ENCODE peak calls at places on chromosomes 6 and 20, in eight cellular contexts. G is adrenal gland, B is uterus, X is cardiac muscle cell, F is body of pancreas, L is heart right ventricle, E is ovary, I is psoas muscle. Q is an unnamed sample.

GRCh38 chr20:63176448-63177133 is 39.3 kb downstream of the YTHDF1 start:
- DNase-seq in E (no peak), B (no peak), X (no peak), G (no peak), F (no peak), I (no peak), L (no peak), Q (no peak)

GRCh38 chr6:108587258-108588059 is 26.7 kb downstream of the FOXO3 start:
- DNase-seq in X (no peak), G (no peak), L (no peak), E (no peak), F (peak), B (no peak), I (no peak), Q (peak)

GRCh38 chr6:11083956-11084355 is 9.7 kb upstream of the SMIM13 start:
- DNase-seq in B (no peak), L (no peak), X (no peak), E (no peak), G (no peak), F (no peak), I (no peak), Q (no peak)

GRCh38 chr20:23570178-23570577 is 1.9 kb upstream of the CST9L start:
- DNase-seq in E (no peak), I (no peak), G (no peak), L (no peak), X (no peak), F (no peak), B (no peak), Q (no peak)

GRCh38 chr20:57669626-57670025 is 40.2 kb downstream of the PMEPA1 start:
- DNase-seq in E (no peak), I (no peak), G (no peak), L (no peak), F (no peak), X (no peak), B (no peak), Q (no peak)

GRCh38 chr6:42050897-42051653 is 751 bp downstream of the TAF8 start:
- DNase-seq in B (no peak), X (no peak), G (no peak), F (no peak), E (no peak), I (no peak), L (no peak), Q (no peak)

GRCh38 chr6:166619912-166620311 is 7.1 kb downstream of the RPS6KA2 start:
- DNase-seq in X (no peak), L (no peak), F (peak), E (peak), I (no peak), G (no peak), B (peak), Q (peak)

GRCh38 chr20:57500235-57500634 is 24.7 kb downstream of the CTCFL start:
- DNase-seq in F (no peak), B (no peak), X (no peak), L (no peak), E (no peak), G (no peak), I (no peak), Q (no peak)

GRCh38 chr20:6909608-6910007 is 142.1 kb downstream of the BMP2 start:
- DNase-seq in B (no peak), X (no peak), I (no peak), F (no peak), G (no peak), E (no peak), L (no peak), Q (no peak)

GRCh38 chr6:166509193-166509592 is 77.3 kb downstream of the RAMACL start:
- DNase-seq in L (no peak), E (no peak), F (no peak), B (no peak), I (no peak), G (no peak), X (no peak), Q (no peak)

GRCh38 chr6:134235937-134236751 is 81.8 kb downstream of the SGK1 start:
- DNase-seq in G (no peak), I (no peak), F (no peak), L (no peak), X (no peak), E (no peak), B (no peak), Q (peak)

GRCh38 chr20:22512911-22513489 is 71.4 kb downstream of the FOXA2 start:
- DNase-seq in F (no peak), B (no peak), L (no peak), I (no peak), G (no peak), X (no peak), E (no peak), Q (no peak)

GRCh38 chr20:41344477-41344876 is 3.9 kb downstream of the LPIN3 start:
- DNase-seq in L (no peak), E (no peak), F (no peak), G (no peak), B (no peak), X (no peak), I (no peak), Q (no peak)

GRCh38 chr20:11394145-11394833 is 523.4 kb upstream of the BTBD3 start:
- DNase-seq in E (no peak), X (no peak), B (no peak), I (no peak), F (no peak), L (no peak), G (no peak), Q (peak)

GRCh38 chr6:5457036-5457435 is 195.7 kb downstream of the FARS2 start:
- DNase-seq in E (no peak), I (peak), L (no peak), X (no peak), G (no peak), B (no peak), F (peak), Q (peak)

GRCh38 chr6:136710877-136711552 is 81.3 kb downstream of the MAP3K5 start:
- DNase-seq in I (no peak), E (no peak), L (no peak), F (no peak), X (no peak), B (no peak), G (no peak), Q (no peak)

GRCh38 chr20:19981091-19981490 is 36.1 kb upstream of the NAA20 start:
- DNase-seq in F (peak), G (peak), B (no peak), I (no peak), E (no peak), X (no peak), L (no peak), Q (peak)

GRCh38 chr6:63066053-63066704 is 145.1 kb upstream of the FKBP1C start:
- DNase-seq in L (no peak), F (no peak), I (no peak), E (no peak), B (no peak), G (no peak), X (peak), Q (no peak)

GRCh38 chr20:1934578-1935573 is 39.7 kb downstream of the SIRPA start:
- DNase-seq in X (peak), I (peak), F (peak), G (peak), B (peak), L (peak), E (peak), Q (peak)

GRCh38 chr6:87054143-87054833 is 40.6 kb downstream of the CGA start:
- DNase-seq in I (no peak), L (no peak), B (no peak), G (no peak), E (no peak), F (no peak), X (no peak), Q (no peak)

GRCh38 chr6:101597711-101598110 is 204.2 kb downstream of the GRIK2 start:
- DNase-seq in G (no peak), L (no peak), B (no peak), I (no peak), F (no peak), E (no peak), X (no peak), Q (peak)

GRCh38 chr6:163573503-163574179 is 159.1 kb downstream of the QKI start:
- DNase-seq in B (no peak), X (no peak), G (no peak), F (no peak), L (no peak), E (no peak), I (no peak), Q (no peak)

GRCh38 chr6:15780437-15780836 is 117.6 kb upstream of the DTNBP1 start:
- DNase-seq in I (no peak), E (no peak), F (no peak), L (no peak), B (no peak), G (no peak), X (no peak), Q (no peak)

GRCh38 chr6:79762370-79762769 is 131.2 kb downstream of the SH3BGRL2 start:
- DNase-seq in E (no peak), G (no peak), I (no peak), B (no peak), X (peak), F (no peak), L (no peak), Q (peak)

GRCh38 chr20:33020278-33021161 is 10.9 kb upstream of the BPIFB6 start:
- DNase-seq in B (no peak), I (peak), F (no peak), X (no peak), G (no peak), L (no peak), E (no peak), Q (no peak)

GRCh38 chr6:154766993-154767392 is 33.8 kb downstream of the SCAF8 start:
- DNase-seq in F (peak), B (no peak), I (no peak), E (no peak), G (no peak), L (no peak), X (no peak), Q (peak)

GRCh38 chr6:48835421-48835958 is 627.6 kb downstream of the MMUT start:
- DNase-seq in I (no peak), X (no peak), G (no peak), B (no peak), L (no peak), F (no peak), E (no peak), Q (no peak)

GRCh38 chr6:150686566-150686965 is 86.9 kb downstream of the PLEKHG1 start:
- DNase-seq in X (no peak), L (no peak), G (no peak), I (no peak), B (no peak), E (no peak), F (no peak), Q (no peak)

GRCh38 chr6:137084090-137084489 is 39.3 kb upstream of the IL20RA start:
- DNase-seq in F (no peak), I (no peak), E (no peak), B (no peak), G (no peak), X (no peak), L (no peak), Q (no peak)

GRCh38 chr6:72631480-72631879 is 9.6 kb downstream of the KCNQ5 start:
- DNase-seq in X (no peak), I (no peak), G (no peak), E (no peak), F (no peak), L (no peak), B (no peak), Q (peak)

GRCh38 chr6:140602431-140602836 is 1228.0 kb upstream of the CITED2 start:
- DNase-seq in E (no peak), L (no peak), X (peak), B (no peak), I (no peak), F (no peak), G (no peak), Q (peak)

GRCh38 chr6:13247627-13248026 is 80.7 kb downstream of the TBC1D7 start:
- DNase-seq in I (no peak), G (no peak), L (no peak), B (no peak), F (no peak), E (no peak), X (no peak), Q (no peak)

GRCh38 chr20:5806457-5807263 is 56.5 kb downstream of the SHLD1 start:
- DNase-seq in L (no peak), F (no peak), X (no peak), I (no peak), G (no peak), B (no peak), E (no peak), Q (no peak)

GRCh38 chr20:47136782-47137181 is 219.7 kb downstream of the ZMYND8 start:
- DNase-seq in I (no peak), G (no peak), L (no peak), F (no peak), X (no peak), E (no peak), B (no peak), Q (no peak)

GRCh38 chr6:155171109-155171746 is 92.6 kb upstream of the CLDN20 start:
- DNase-seq in G (peak), I (peak), E (no peak), X (no peak), F (no peak), B (peak), L (no peak), Q (peak)

GRCh38 chr6:165049362-165049761 is 260.0 kb downstream of the C6orf118 start:
- DNase-seq in B (no peak), X (peak), E (no peak), G (no peak), L (no peak), F (no peak), I (peak), Q (no peak)

DNA sequence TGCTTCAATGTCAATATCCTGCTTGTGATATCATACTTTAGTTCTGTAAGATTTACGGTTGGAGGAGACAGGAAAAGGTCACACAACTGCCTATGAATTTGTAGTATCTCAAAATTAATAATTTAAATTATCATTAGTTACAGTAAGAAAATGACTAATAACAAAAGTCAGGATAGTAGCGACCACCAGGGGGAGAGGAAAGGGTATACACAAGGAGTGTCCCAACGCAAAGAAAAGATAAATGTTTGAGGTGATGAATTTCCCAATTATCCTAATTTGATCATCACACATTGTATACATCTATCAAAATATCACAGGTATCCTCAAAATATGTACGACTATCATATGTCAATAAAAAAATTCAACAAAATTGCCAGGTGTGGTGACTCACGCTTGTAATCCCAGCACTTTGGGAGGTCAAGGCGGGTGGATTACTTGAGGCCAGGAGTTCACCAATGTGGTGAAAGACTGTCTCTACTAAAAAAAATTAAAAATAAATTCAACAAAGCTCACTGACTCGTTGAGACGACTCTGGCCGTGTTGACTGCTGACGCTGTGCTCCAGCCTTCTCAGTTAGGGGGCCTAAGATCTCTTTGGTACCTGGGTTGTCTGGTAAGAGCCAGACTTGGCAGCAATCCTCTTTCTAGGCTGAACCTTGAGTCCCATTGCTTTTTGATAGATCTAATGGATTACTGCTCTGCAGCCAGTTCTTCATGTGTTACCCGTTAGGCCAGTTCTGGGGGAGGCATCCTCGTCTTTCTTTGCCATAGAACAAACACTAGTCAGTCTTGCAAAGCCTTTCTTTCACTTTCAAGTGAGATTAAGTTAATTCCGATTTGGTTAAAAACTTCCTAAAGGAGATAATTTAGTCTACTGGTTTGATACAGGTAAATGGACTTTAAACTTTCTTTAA is 9.0 kb upstream of the OVOL2 start:
- DNase-seq in X (no peak), E (no peak), I (no peak), G (no peak), L (no peak), F (no peak), B (no peak), Q (no peak)
- TF ChIP-seq CTCF in X (no peak), E (no peak), I (peak), G (no peak), L (no peak), F (no peak), B (no peak), Q (no peak)

GRCh38 chr20:9374480-9374879 is 139.9 kb upstream of the LAMP5 start:
- DNase-seq in F (no peak), E (no peak), B (no peak), G (no peak), X (no peak), L (no peak), I (no peak), Q (peak)
- H3K4me3 ChIP-seq in F (no peak), E (no peak), B (no peak), G (no peak), X (no peak), L (no peak), I (no peak), Q (no peak)

GRCh38 chr20:34302723-34303528 is at the start of gene AHCY:
- DNase-seq in X (peak), F (peak), L (peak), B (peak), G (peak), I (peak), E (peak), Q (peak)
- TF ChIP-seq CTCF in X (no peak), F (no peak), L (peak), B (peak), G (no peak), I (no peak), E (peak), Q (no peak)

GRCh38 chr6:33749401-33749800 is 2.7 kb upstream of the IP6K3 start:
- DNase-seq in F (no peak), G (no peak), I (no peak), L (no peak), B (no peak), E (no peak), X (no peak), Q (no peak)
- H3K4me3 ChIP-seq in F (no peak), G (no peak), I (peak), L (no peak), B (no peak), E (no peak), X (no peak), Q (no peak)

Q was measured in astrocyte of the spinal cord.